ENCODE peak calls at places on chromosomes 11 and 22, in five cellular contexts. L, B, T, Y and N are unnamed samples.

GRCh38 chr11:105051559-105051958 is 6.4 kb upstream of the CARD16 start:
- DNase-seq in L (no peak), B (no peak), T (no peak), Y (no peak), N (no peak)

GRCh38 chr11:122505304-122506006 is 150.1 kb upstream of the UBASH3B start:
- DNase-seq in L (peak), B (peak), T (peak), Y (peak), N (no peak)

GRCh38 chr11:1888811-1889526 is 2.7 kb downstream of the PRR33 start:
- DNase-seq in L (no peak), B (peak), T (no peak), Y (peak), N (peak)

GRCh38 chr11:107733518-107733917 is 21.7 kb upstream of the SLN start:
- DNase-seq in L (no peak), B (no peak), T (no peak), Y (no peak), N (no peak)

GRCh38 chr22:23684561-23685031 is 6.2 kb upstream of the RGL4 start:
- DNase-seq in L (no peak), B (no peak), T (no peak), Y (no peak), N (no peak)

GRCh38 chr11:34565417-34566208 is 52.0 kb upstream of the ELF5 start:
- DNase-seq in L (peak), B (no peak), T (no peak), Y (peak), N (no peak)

GRCh38 chr11:82494988-82495432 is 238.7 kb downstream of the FAM181B start:
- DNase-seq in L (peak), B (no peak), T (no peak), Y (no peak), N (no peak)

GRCh38 chr11:115363426-115363825 is 140.8 kb downstream of the CADM1 start:
- DNase-seq in L (no peak), B (no peak), T (no peak), Y (no peak), N (no peak)